ENCODE peak calls at places on chromosomes 2 and 18, in eight cellular contexts. One of them, this sample, is unnamed.

GRCh38 chr2:127174176-127174575 is 45.9 kb downstream of the CYP27C1 start:
- DNase-seq in mammary epithelial cell: no peak
- DNase-seq in endothelial cell of umbilical vein: no peak
- DNase-seq in neural progenitor cell: peak; percentile 44
- DNase-seq in K562: peak; percentile 34
- DNase-seq in GM23338: peak; percentile 41
- DNase-seq in A673: no peak
- DNase-seq in HepG2: no peak
- DNase-seq in this sample: no peak

GRCh38 chr2:45199973-45200372 is 190.7 kb upstream of the SIX2 start:
- DNase-seq in mammary epithelial cell: no peak
- DNase-seq in endothelial cell of umbilical vein: no peak
- DNase-seq in neural progenitor cell: peak; percentile 67
- DNase-seq in K562: no peak
- DNase-seq in GM23338: no peak
- DNase-seq in A673: no peak
- DNase-seq in HepG2: no peak
- DNase-seq in this sample: no peak

GRCh38 chr18:14974576-14974975 is 226.6 kb downstream of the ANKRD30B start:
- DNase-seq in mammary epithelial cell: peak; percentile 75
- DNase-seq in endothelial cell of umbilical vein: peak; percentile 18
- DNase-seq in neural progenitor cell: no peak
- DNase-seq in K562: no peak
- DNase-seq in GM23338: no peak
- DNase-seq in A673: no peak
- DNase-seq in HepG2: no peak
- DNase-seq in this sample: no peak

GRCh38 chr2:134412639-134412999 is 158.7 kb downstream of the MGAT5 start:
- DNase-seq in mammary epithelial cell: no peak
- DNase-seq in endothelial cell of umbilical vein: no peak
- DNase-seq in neural progenitor cell: no peak
- DNase-seq in K562: no peak
- DNase-seq in GM23338: no peak
- DNase-seq in A673: no peak
- DNase-seq in HepG2: no peak
- DNase-seq in this sample: no peak

GRCh38 chr2:237232166-237232565 is 146.5 kb downstream of the COPS8 start:
- DNase-seq in mammary epithelial cell: no peak
- DNase-seq in endothelial cell of umbilical vein: no peak
- DNase-seq in neural progenitor cell: no peak
- DNase-seq in K562: no peak
- DNase-seq in GM23338: no peak
- DNase-seq in A673: no peak
- DNase-seq in HepG2: no peak
- DNase-seq in this sample: no peak

GRCh38 chr2:179460530-179460929 is 195.9 kb upstream of the SESTD1 start:
- DNase-seq in mammary epithelial cell: peak; percentile 95
- DNase-seq in endothelial cell of umbilical vein: peak; percentile 69
- DNase-seq in neural progenitor cell: no peak
- DNase-seq in K562: no peak
- DNase-seq in GM23338: no peak
- DNase-seq in A673: peak; percentile 2
- DNase-seq in HepG2: peak; percentile 58
- DNase-seq in this sample: no peak

GRCh38 chr2:111632661-111633060 is 251.3 kb downstream of the ANAPC1 start:
- DNase-seq in mammary epithelial cell: no peak
- DNase-seq in endothelial cell of umbilical vein: no peak
- DNase-seq in neural progenitor cell: no peak
- DNase-seq in K562: no peak
- DNase-seq in GM23338: no peak
- DNase-seq in A673: no peak
- DNase-seq in HepG2: no peak
- DNase-seq in this sample: peak; percentile 21

GRCh38 chr2:191038241-191038725 is 24.3 kb upstream of the STAT1 start:
- DNase-seq in mammary epithelial cell: peak; percentile 64
- DNase-seq in endothelial cell of umbilical vein: peak; percentile 57
- DNase-seq in neural progenitor cell: no peak
- DNase-seq in K562: peak; percentile 53
- DNase-seq in GM23338: no peak
- DNase-seq in A673: no peak
- DNase-seq in HepG2: no peak
- DNase-seq in this sample: peak; percentile 28

GRCh38 chr2:238999290-238999741 is 151.4 kb downstream of the TWIST2 start:
- DNase-seq in mammary epithelial cell: no peak
- DNase-seq in endothelial cell of umbilical vein: peak; percentile 44
- DNase-seq in neural progenitor cell: no peak
- DNase-seq in K562: no peak
- DNase-seq in GM23338: no peak
- DNase-seq in A673: no peak
- DNase-seq in HepG2: peak; percentile 26
- DNase-seq in this sample: no peak

DNA sequence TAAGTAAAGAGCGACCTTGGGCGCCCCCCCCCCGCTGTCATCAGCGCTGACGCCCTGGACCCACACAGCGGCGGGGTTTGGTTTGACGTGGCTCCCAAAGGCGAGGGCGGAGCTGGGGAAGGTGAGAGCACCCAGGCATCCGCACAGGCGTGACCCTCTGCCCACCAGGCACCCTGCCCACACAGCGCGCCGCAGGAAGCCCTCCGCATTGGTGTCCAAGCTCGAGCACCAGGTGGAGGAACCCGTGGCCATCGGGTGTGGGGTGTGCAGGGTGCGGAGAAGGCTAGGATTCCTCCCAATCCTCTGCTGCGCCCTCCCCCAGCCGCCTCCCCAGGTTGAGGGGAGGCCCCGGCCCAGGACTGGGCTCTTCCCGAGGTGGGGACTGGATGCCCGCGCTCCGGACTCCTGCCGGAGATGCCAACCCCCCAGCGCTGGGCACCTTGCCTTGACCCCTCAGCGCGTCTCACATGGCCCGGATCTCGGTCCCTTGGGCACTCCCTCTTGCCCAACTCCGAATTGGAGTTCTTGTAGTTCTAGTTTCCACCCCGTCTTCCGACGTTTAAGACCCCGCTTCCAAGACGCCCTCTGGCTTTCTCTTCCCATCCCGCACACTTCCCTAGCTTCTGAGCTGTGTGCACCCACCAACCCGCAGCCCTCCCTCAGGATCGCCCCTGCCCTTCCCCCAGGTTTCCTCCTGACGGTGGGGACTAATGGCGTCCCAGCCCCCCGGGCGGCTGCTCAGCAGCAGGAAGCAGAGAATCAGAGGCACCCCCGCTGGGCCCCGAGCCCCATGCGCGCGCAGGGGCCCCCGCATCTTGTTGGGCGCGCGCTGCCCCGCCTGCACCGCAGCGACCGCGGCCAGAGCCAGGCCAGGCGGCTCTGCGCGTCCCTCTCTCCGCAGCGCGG is 25.9 kb upstream of the RESP18 start:
- DNase-seq in mammary epithelial cell: no peak
- DNase-seq in endothelial cell of umbilical vein: no peak
- DNase-seq in neural progenitor cell: peak; percentile 69
- DNase-seq in K562: peak; percentile 46
- DNase-seq in GM23338: peak; percentile 62
- DNase-seq in A673: no peak
- DNase-seq in HepG2: no peak
- DNase-seq in this sample: no peak
- TF ChIP-seq EZH2 in mammary epithelial cell: peak; percentile 89
- TF ChIP-seq EZH2 in endothelial cell of umbilical vein: peak; percentile 75
- TF ChIP-seq EZH2 in neural progenitor cell: peak; percentile 89
- TF ChIP-seq EZH2 in K562: no peak
- TF ChIP-seq EZH2 in GM23338: peak; percentile 59
- TF ChIP-seq EZH2 in A673: peak; percentile 56
- TF ChIP-seq EZH2 in HepG2: peak; percentile 34
- TF ChIP-seq EZH2 in this sample: no peak

GRCh38 chr2:84788498-84788897 is 92.4 kb downstream of the TRABD2A start:
- DNase-seq in mammary epithelial cell: no peak
- DNase-seq in endothelial cell of umbilical vein: no peak
- DNase-seq in neural progenitor cell: no peak
- DNase-seq in K562: no peak
- DNase-seq in GM23338: no peak
- DNase-seq in A673: no peak
- DNase-seq in HepG2: no peak
- DNase-seq in this sample: no peak

GRCh38 chr2:84788027-84788426 is 92.9 kb downstream of the TRABD2A start:
- DNase-seq in mammary epithelial cell: no peak
- DNase-seq in endothelial cell of umbilical vein: no peak
- DNase-seq in neural progenitor cell: no peak
- DNase-seq in K562: no peak
- DNase-seq in GM23338: no peak
- DNase-seq in A673: no peak
- DNase-seq in HepG2: no peak
- DNase-seq in this sample: no peak

GRCh38 chr2:84782717-84783442 is 98.0 kb downstream of the TRABD2A start:
- DNase-seq in mammary epithelial cell: peak; percentile 18
- DNase-seq in endothelial cell of umbilical vein: no peak
- DNase-seq in neural progenitor cell: no peak
- DNase-seq in K562: no peak
- DNase-seq in GM23338: no peak
- DNase-seq in A673: no peak
- DNase-seq in HepG2: no peak
- DNase-seq in this sample: no peak

GRCh38 chr2:84785950-84786349 is 94.9 kb downstream of the TRABD2A start:
- DNase-seq in mammary epithelial cell: no peak
- DNase-seq in endothelial cell of umbilical vein: no peak
- DNase-seq in neural progenitor cell: no peak
- DNase-seq in K562: no peak
- DNase-seq in GM23338: no peak
- DNase-seq in A673: no peak
- DNase-seq in HepG2: no peak
- DNase-seq in this sample: no peak

DNA sequence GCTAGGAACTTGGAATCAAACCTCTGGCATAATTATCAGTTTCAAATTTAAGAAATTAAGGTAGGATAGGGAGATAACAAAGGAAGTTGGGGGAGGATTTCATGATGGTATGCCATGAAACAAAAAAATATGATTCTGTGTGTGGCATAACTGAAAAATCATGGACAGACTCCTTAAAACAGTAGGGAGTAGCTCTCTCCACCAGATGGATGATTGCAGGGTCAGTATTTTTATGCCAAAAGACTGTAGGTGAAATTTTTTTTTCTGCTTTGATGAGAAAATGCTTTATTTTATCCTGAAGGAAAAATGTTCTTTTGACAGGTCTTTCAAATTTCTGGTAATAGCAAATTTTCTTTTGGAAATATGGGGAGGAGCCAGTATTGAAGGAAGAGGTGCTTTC is 94.3 kb downstream of the TRABD2A start:
- DNase-seq in mammary epithelial cell: no peak
- DNase-seq in endothelial cell of umbilical vein: no peak
- DNase-seq in neural progenitor cell: no peak
- DNase-seq in K562: no peak
- DNase-seq in GM23338: no peak
- DNase-seq in A673: no peak
- DNase-seq in HepG2: no peak
- DNase-seq in this sample: no peak
- TF ChIP-seq EZH2 in mammary epithelial cell: no peak
- TF ChIP-seq EZH2 in endothelial cell of umbilical vein: no peak
- TF ChIP-seq EZH2 in neural progenitor cell: no peak
- TF ChIP-seq EZH2 in K562: no peak
- TF ChIP-seq EZH2 in GM23338: no peak
- TF ChIP-seq EZH2 in A673: no peak
- TF ChIP-seq EZH2 in HepG2: no peak
- TF ChIP-seq EZH2 in this sample: no peak

GRCh38 chr18:59696311-59697235 is 650 bp downstream of the CCBE1 start:
- DNase-seq in mammary epithelial cell: peak; percentile 72
- DNase-seq in endothelial cell of umbilical vein: no peak
- DNase-seq in neural progenitor cell: peak; percentile 67
- DNase-seq in K562: no peak
- DNase-seq in GM23338: peak; percentile 81
- DNase-seq in A673: peak; percentile 15
- DNase-seq in HepG2: no peak
- DNase-seq in this sample: no peak
- TF ChIP-seq EZH2 in mammary epithelial cell: no peak
- TF ChIP-seq EZH2 in endothelial cell of umbilical vein: no peak
- TF ChIP-seq EZH2 in neural progenitor cell: peak; percentile 73
- TF ChIP-seq EZH2 in K562: no peak
- TF ChIP-seq EZH2 in GM23338: peak; percentile 79
- TF ChIP-seq EZH2 in A673: peak; percentile 67
- TF ChIP-seq EZH2 in HepG2: no peak
- TF ChIP-seq EZH2 in this sample: no peak

GRCh38 chr18:47248610-47249343 is 2.7 kb downstream of the SKOR2 start:
- DNase-seq in mammary epithelial cell: peak; percentile 4
- DNase-seq in endothelial cell of umbilical vein: no peak
- DNase-seq in neural progenitor cell: peak; percentile 56
- DNase-seq in K562: no peak
- DNase-seq in GM23338: peak; percentile 76
- DNase-seq in A673: no peak
- DNase-seq in HepG2: no peak
- DNase-seq in this sample: no peak

GRCh38 chr18:47246027-47246971 is 5.2 kb downstream of the SKOR2 start:
- DNase-seq in mammary epithelial cell: no peak
- DNase-seq in endothelial cell of umbilical vein: no peak
- DNase-seq in neural progenitor cell: peak; percentile 38
- DNase-seq in K562: no peak
- DNase-seq in GM23338: peak; percentile 51
- DNase-seq in A673: no peak
- DNase-seq in HepG2: no peak
- DNase-seq in this sample: no peak

GRCh38 chr18:47247833-47248609 is 3.4 kb downstream of the SKOR2 start:
- DNase-seq in mammary epithelial cell: no peak
- DNase-seq in endothelial cell of umbilical vein: no peak
- DNase-seq in neural progenitor cell: peak; percentile 59
- DNase-seq in K562: no peak
- DNase-seq in GM23338: peak; percentile 45
- DNase-seq in A673: no peak
- DNase-seq in HepG2: no peak
- DNase-seq in this sample: no peak

GRCh38 chr18:47249602-47250001 is 1.9 kb downstream of the SKOR2 start:
- DNase-seq in mammary epithelial cell: no peak
- DNase-seq in endothelial cell of umbilical vein: no peak
- DNase-seq in neural progenitor cell: no peak
- DNase-seq in K562: no peak
- DNase-seq in GM23338: no peak
- DNase-seq in A673: no peak
- DNase-seq in HepG2: no peak
- DNase-seq in this sample: no peak

DNA sequence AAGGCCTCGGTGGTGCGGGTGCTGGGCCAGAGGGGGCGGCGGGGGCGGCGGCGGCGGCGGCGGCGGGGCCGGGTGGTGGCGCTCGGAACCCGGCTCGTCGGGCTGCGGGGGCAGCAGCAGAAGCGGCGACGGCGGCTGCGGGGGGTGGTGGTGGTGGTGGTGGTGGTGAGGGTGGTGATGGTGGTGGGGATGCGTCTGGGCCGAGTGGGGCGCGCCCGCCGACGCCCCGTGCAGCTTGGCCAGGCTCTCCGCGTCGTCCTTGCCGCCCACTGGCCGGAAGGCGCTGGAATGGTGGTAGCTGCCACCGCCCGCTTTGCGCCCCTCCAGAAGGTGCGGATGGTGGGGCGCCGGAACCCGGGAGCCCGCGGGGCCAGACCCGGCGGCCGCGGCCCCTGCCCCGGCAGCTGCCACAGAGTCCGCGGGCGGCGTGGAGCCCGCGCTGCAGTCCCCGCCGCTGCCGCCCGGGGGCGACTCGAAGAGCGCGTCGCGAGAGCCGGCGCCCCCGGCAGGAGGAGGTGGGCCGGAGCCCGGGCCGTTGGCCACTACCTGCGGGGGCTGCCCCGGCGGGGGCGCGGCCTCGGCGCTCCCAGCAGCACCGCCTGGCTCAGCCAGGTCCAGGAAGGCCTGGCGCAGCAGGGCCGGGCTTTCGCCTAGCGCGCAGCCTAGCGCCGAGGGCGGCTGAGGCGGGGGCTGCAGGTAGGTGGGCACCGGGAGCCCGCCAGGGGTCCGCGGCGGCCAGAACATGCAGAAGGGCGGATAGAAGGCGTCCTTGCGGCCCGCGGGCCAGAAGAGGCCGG is 4.2 kb downstream of the SKOR2 start:
- DNase-seq in mammary epithelial cell: no peak
- DNase-seq in endothelial cell of umbilical vein: no peak
- DNase-seq in neural progenitor cell: peak; percentile 83
- DNase-seq in K562: no peak
- DNase-seq in GM23338: peak; percentile 71
- DNase-seq in A673: no peak
- DNase-seq in HepG2: no peak
- DNase-seq in this sample: no peak
- TF ChIP-seq EZH2 in mammary epithelial cell: peak; percentile 63
- TF ChIP-seq EZH2 in endothelial cell of umbilical vein: peak; percentile 72
- TF ChIP-seq EZH2 in neural progenitor cell: peak; percentile 35
- TF ChIP-seq EZH2 in K562: no peak
- TF ChIP-seq EZH2 in GM23338: no peak
- TF ChIP-seq EZH2 in A673: peak; percentile 73
- TF ChIP-seq EZH2 in HepG2: no peak
- TF ChIP-seq EZH2 in this sample: no peak

This sample was measured in MM.1S.